ENCODE peak calls at places on chromosome 22, in eight cellular contexts. One of them, this sample, is unnamed.

GRCh38 chr22:50319503-50319951 is 7.3 kb downstream of the DENND6B start:
- DNase-seq in IMR-90: no peak
- DNase-seq in dorsolateral prefrontal cortex: no peak
- DNase-seq in neuronal stem cell: no peak
- DNase-seq in A549: no peak
- DNase-seq in keratinocyte: no peak
- DNase-seq in CD8-positive, alpha-beta memory T cell: no peak
- DNase-seq in psoas muscle: no peak
- DNase-seq in this sample: no peak

GRCh38 chr22:32053165-32053755 is 10.2 kb downstream of the SLC5A1 start:
- DNase-seq in IMR-90: no peak
- DNase-seq in dorsolateral prefrontal cortex: no peak
- DNase-seq in neuronal stem cell: no peak
- DNase-seq in A549: no peak
- DNase-seq in keratinocyte: no peak
- DNase-seq in CD8-positive, alpha-beta memory T cell: no peak
- DNase-seq in psoas muscle: no peak
- DNase-seq in this sample: no peak

GRCh38 chr22:41398921-41399320 is 17.2 kb downstream of the TEF start:
- DNase-seq in IMR-90: no peak
- DNase-seq in dorsolateral prefrontal cortex: no peak
- DNase-seq in neuronal stem cell: no peak
- DNase-seq in A549: no peak
- DNase-seq in keratinocyte: no peak
- DNase-seq in CD8-positive, alpha-beta memory T cell: no peak
- DNase-seq in psoas muscle: no peak
- DNase-seq in this sample: no peak

GRCh38 chr22:31055322-31056159 is 25.6 kb upstream of the SMTN start:
- DNase-seq in IMR-90: peak; percentile 99
- DNase-seq in dorsolateral prefrontal cortex: peak; percentile 54
- DNase-seq in neuronal stem cell: peak; percentile 26
- DNase-seq in A549: peak; percentile 92
- DNase-seq in keratinocyte: peak; percentile 81
- DNase-seq in CD8-positive, alpha-beta memory T cell: no peak
- DNase-seq in psoas muscle: peak; percentile 86
- DNase-seq in this sample: peak; percentile 99

GRCh38 chr22:37887610-37888378 is 18.3 kb upstream of the MICALL1 start:
- DNase-seq in IMR-90: peak; percentile 65
- DNase-seq in dorsolateral prefrontal cortex: no peak
- DNase-seq in neuronal stem cell: no peak
- DNase-seq in A549: no peak
- DNase-seq in keratinocyte: no peak
- DNase-seq in CD8-positive, alpha-beta memory T cell: no peak
- DNase-seq in psoas muscle: peak; percentile 31
- DNase-seq in this sample: no peak

GRCh38 chr22:40519284-40519947 is 117.1 kb downstream of the MRTFA start:
- DNase-seq in IMR-90: no peak
- DNase-seq in dorsolateral prefrontal cortex: no peak
- DNase-seq in neuronal stem cell: no peak
- DNase-seq in A549: no peak
- DNase-seq in keratinocyte: no peak
- DNase-seq in CD8-positive, alpha-beta memory T cell: no peak
- DNase-seq in psoas muscle: no peak
- DNase-seq in this sample: no peak

GRCh38 chr22:22911327-22912134 is 23.9 kb downstream of the IGLL5 start:
- DNase-seq in IMR-90: no peak
- DNase-seq in dorsolateral prefrontal cortex: no peak
- DNase-seq in neuronal stem cell: no peak
- DNase-seq in A549: no peak
- DNase-seq in keratinocyte: no peak
- DNase-seq in CD8-positive, alpha-beta memory T cell: no peak
- DNase-seq in psoas muscle: no peak
- DNase-seq in this sample: no peak

GRCh38 chr22:23904855-23905254 is 10.7 kb downstream of the MIF start:
- DNase-seq in IMR-90: no peak
- DNase-seq in dorsolateral prefrontal cortex: peak; percentile 85
- DNase-seq in neuronal stem cell: no peak
- DNase-seq in A549: no peak
- DNase-seq in keratinocyte: no peak
- DNase-seq in CD8-positive, alpha-beta memory T cell: no peak
- DNase-seq in psoas muscle: no peak
- DNase-seq in this sample: no peak

GRCh38 chr22:47589271-47590250 is 827.1 kb downstream of the TBC1D22A start:
- DNase-seq in IMR-90: no peak
- DNase-seq in dorsolateral prefrontal cortex: no peak
- DNase-seq in neuronal stem cell: no peak
- DNase-seq in A549: no peak
- DNase-seq in keratinocyte: no peak
- DNase-seq in CD8-positive, alpha-beta memory T cell: no peak
- DNase-seq in psoas muscle: no peak
- DNase-seq in this sample: no peak

GRCh38 chr22:17846326-17846992 is 72.2 kb upstream of the BID start:
- DNase-seq in IMR-90: no peak
- DNase-seq in dorsolateral prefrontal cortex: no peak
- DNase-seq in neuronal stem cell: no peak
- DNase-seq in A549: no peak
- DNase-seq in keratinocyte: no peak
- DNase-seq in CD8-positive, alpha-beta memory T cell: no peak
- DNase-seq in psoas muscle: no peak
- DNase-seq in this sample: no peak

GRCh38 chr22:49798486-49799151 is 29.1 kb downstream of the BRD1 start:
- DNase-seq in IMR-90: no peak
- DNase-seq in dorsolateral prefrontal cortex: no peak
- DNase-seq in neuronal stem cell: no peak
- DNase-seq in A549: no peak
- DNase-seq in keratinocyte: no peak
- DNase-seq in CD8-positive, alpha-beta memory T cell: no peak
- DNase-seq in psoas muscle: no peak
- DNase-seq in this sample: no peak

GRCh38 chr22:19290400-19291217 is 910 bp downstream of the CLTCL1 start:
- DNase-seq in IMR-90: no peak
- DNase-seq in dorsolateral prefrontal cortex: no peak
- DNase-seq in neuronal stem cell: no peak
- DNase-seq in A549: no peak
- DNase-seq in keratinocyte: no peak
- DNase-seq in CD8-positive, alpha-beta memory T cell: no peak
- DNase-seq in psoas muscle: no peak
- DNase-seq in this sample: no peak

GRCh38 chr22:19289475-19290161 is 1.9 kb downstream of the CLTCL1 start:
- DNase-seq in IMR-90: peak; percentile 81
- DNase-seq in dorsolateral prefrontal cortex: no peak
- DNase-seq in neuronal stem cell: no peak
- DNase-seq in A549: no peak
- DNase-seq in keratinocyte: peak; percentile 36
- DNase-seq in CD8-positive, alpha-beta memory T cell: peak; percentile 50
- DNase-seq in psoas muscle: no peak
- DNase-seq in this sample: peak; percentile 39

GRCh38 chr22:19291580-19292261 is at the start of gene CLTCL1:
- DNase-seq in IMR-90: peak; percentile 58
- DNase-seq in dorsolateral prefrontal cortex: peak; percentile 54
- DNase-seq in neuronal stem cell: peak; percentile 80
- DNase-seq in A549: peak; percentile 59
- DNase-seq in keratinocyte: no peak
- DNase-seq in CD8-positive, alpha-beta memory T cell: peak; percentile 79
- DNase-seq in psoas muscle: peak; percentile 88
- DNase-seq in this sample: no peak

GRCh38 chr22:19292262-19293230 is 1.0 kb upstream of the CLTCL1 start:
- DNase-seq in IMR-90: no peak
- DNase-seq in dorsolateral prefrontal cortex: no peak
- DNase-seq in neuronal stem cell: no peak
- DNase-seq in A549: no peak
- DNase-seq in keratinocyte: no peak
- DNase-seq in CD8-positive, alpha-beta memory T cell: peak; percentile 58
- DNase-seq in psoas muscle: peak; percentile 74
- DNase-seq in this sample: no peak

GRCh38 chr22:19291218-19291579 is 320 bp downstream of the CLTCL1 start:
- DNase-seq in IMR-90: no peak
- DNase-seq in dorsolateral prefrontal cortex: no peak
- DNase-seq in neuronal stem cell: no peak
- DNase-seq in A549: no peak
- DNase-seq in keratinocyte: no peak
- DNase-seq in CD8-positive, alpha-beta memory T cell: peak; percentile 57
- DNase-seq in psoas muscle: peak; percentile 48
- DNase-seq in this sample: no peak
- H3K27ac ChIP-seq in IMR-90: peak overlapping the region; percentile 32
- H3K27ac ChIP-seq in dorsolateral prefrontal cortex: no peak overlapping the region
- H3K27ac ChIP-seq in neuronal stem cell: no peak overlapping the region
- H3K27ac ChIP-seq in A549: peak overlapping the region; percentile 94
- H3K27ac ChIP-seq in keratinocyte: peak overlapping the region; percentile 18
- H3K27ac ChIP-seq in CD8-positive, alpha-beta memory T cell: peak overlapping the region; percentile 39
- H3K27ac ChIP-seq in psoas muscle: peak overlapping the region; percentile 97
- H3K27ac ChIP-seq in this sample: peak overlapping the region; percentile 92

GRCh38 chr22:29593923-29594322 is 9.5 kb upstream of the NF2 start:
- DNase-seq in IMR-90: no peak
- DNase-seq in dorsolateral prefrontal cortex: no peak
- DNase-seq in neuronal stem cell: no peak
- DNase-seq in A549: no peak
- DNase-seq in keratinocyte: no peak
- DNase-seq in CD8-positive, alpha-beta memory T cell: no peak
- DNase-seq in psoas muscle: no peak
- DNase-seq in this sample: no peak
- H3K27ac ChIP-seq in IMR-90: no peak overlapping the region
- H3K27ac ChIP-seq in dorsolateral prefrontal cortex: no peak overlapping the region
- H3K27ac ChIP-seq in neuronal stem cell: no peak overlapping the region
- H3K27ac ChIP-seq in A549: no peak overlapping the region
- H3K27ac ChIP-seq in keratinocyte: no peak overlapping the region
- H3K27ac ChIP-seq in CD8-positive, alpha-beta memory T cell: no peak overlapping the region
- H3K27ac ChIP-seq in psoas muscle: no peak overlapping the region
- H3K27ac ChIP-seq in this sample: no peak overlapping the region

DNA sequence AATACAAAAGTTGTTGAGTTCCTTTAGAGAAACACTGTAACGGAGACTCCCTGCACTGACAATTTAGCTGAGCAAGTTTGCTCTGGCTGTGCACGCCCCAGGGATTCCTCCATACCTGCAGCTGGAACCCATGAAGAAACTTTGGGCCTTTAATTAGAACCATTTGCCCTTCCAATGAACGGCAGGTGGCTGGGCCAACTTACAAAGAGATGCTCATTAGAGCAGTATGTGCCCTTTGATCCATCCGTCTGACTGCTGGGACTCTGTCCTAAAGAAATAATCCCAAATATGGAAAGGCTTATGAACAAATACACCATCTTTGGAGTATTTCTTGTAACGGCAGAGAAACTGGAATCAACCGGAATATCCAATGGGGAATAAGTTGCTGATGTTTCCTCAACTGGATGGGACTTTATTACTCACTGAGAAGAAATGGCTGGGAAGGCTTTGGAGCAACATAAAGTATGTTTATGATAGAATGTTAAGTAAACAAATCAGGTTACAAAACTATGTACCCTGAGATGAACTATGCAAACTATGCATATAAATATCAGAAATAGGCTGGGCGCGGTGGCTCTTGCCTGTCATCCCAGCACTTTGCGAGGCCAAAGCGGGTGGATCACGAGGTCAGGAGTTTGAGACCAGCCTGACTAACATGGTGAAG is 24.4 kb upstream of the FBLN1 start:
- DNase-seq in IMR-90: peak; percentile 96
- DNase-seq in dorsolateral prefrontal cortex: no peak
- DNase-seq in neuronal stem cell: no peak
- DNase-seq in A549: peak; percentile 55
- DNase-seq in keratinocyte: no peak
- DNase-seq in CD8-positive, alpha-beta memory T cell: no peak
- DNase-seq in psoas muscle: no peak
- DNase-seq in this sample: no peak
- H3K27ac ChIP-seq in IMR-90: peak overlapping the region; percentile 74
- H3K27ac ChIP-seq in dorsolateral prefrontal cortex: no peak overlapping the region
- H3K27ac ChIP-seq in neuronal stem cell: no peak overlapping the region
- H3K27ac ChIP-seq in A549: peak overlapping the region; percentile 36
- H3K27ac ChIP-seq in keratinocyte: no peak overlapping the region
- H3K27ac ChIP-seq in CD8-positive, alpha-beta memory T cell: no peak overlapping the region
- H3K27ac ChIP-seq in psoas muscle: no peak overlapping the region
- H3K27ac ChIP-seq in this sample: no peak overlapping the region

GRCh38 chr22:21014202-21015050 is 539 bp upstream of the P2RX6 start:
- DNase-seq in IMR-90: peak; percentile 88
- DNase-seq in dorsolateral prefrontal cortex: peak; percentile 94
- DNase-seq in neuronal stem cell: peak; percentile 95
- DNase-seq in A549: peak; percentile 74
- DNase-seq in keratinocyte: no peak
- DNase-seq in CD8-positive, alpha-beta memory T cell: peak; percentile 93
- DNase-seq in psoas muscle: peak; percentile 90
- DNase-seq in this sample: no peak

GRCh38 chr22:21012446-21013407 is 2.2 kb upstream of the P2RX6 start:
- DNase-seq in IMR-90: no peak
- DNase-seq in dorsolateral prefrontal cortex: no peak
- DNase-seq in neuronal stem cell: no peak
- DNase-seq in A549: no peak
- DNase-seq in keratinocyte: no peak
- DNase-seq in CD8-positive, alpha-beta memory T cell: no peak
- DNase-seq in psoas muscle: no peak
- DNase-seq in this sample: no peak

GRCh38 chr22:21016644-21017420 is 1.9 kb downstream of the P2RX6 start:
- DNase-seq in IMR-90: no peak
- DNase-seq in dorsolateral prefrontal cortex: no peak
- DNase-seq in neuronal stem cell: no peak
- DNase-seq in A549: no peak
- DNase-seq in keratinocyte: no peak
- DNase-seq in CD8-positive, alpha-beta memory T cell: no peak
- DNase-seq in psoas muscle: no peak
- DNase-seq in this sample: no peak

GRCh38 chr22:21013742-21014201 is 1.2 kb upstream of the P2RX6 start:
- DNase-seq in IMR-90: no peak
- DNase-seq in dorsolateral prefrontal cortex: no peak
- DNase-seq in neuronal stem cell: no peak
- DNase-seq in A549: no peak
- DNase-seq in keratinocyte: no peak
- DNase-seq in CD8-positive, alpha-beta memory T cell: no peak
- DNase-seq in psoas muscle: no peak
- DNase-seq in this sample: no peak

DNA sequence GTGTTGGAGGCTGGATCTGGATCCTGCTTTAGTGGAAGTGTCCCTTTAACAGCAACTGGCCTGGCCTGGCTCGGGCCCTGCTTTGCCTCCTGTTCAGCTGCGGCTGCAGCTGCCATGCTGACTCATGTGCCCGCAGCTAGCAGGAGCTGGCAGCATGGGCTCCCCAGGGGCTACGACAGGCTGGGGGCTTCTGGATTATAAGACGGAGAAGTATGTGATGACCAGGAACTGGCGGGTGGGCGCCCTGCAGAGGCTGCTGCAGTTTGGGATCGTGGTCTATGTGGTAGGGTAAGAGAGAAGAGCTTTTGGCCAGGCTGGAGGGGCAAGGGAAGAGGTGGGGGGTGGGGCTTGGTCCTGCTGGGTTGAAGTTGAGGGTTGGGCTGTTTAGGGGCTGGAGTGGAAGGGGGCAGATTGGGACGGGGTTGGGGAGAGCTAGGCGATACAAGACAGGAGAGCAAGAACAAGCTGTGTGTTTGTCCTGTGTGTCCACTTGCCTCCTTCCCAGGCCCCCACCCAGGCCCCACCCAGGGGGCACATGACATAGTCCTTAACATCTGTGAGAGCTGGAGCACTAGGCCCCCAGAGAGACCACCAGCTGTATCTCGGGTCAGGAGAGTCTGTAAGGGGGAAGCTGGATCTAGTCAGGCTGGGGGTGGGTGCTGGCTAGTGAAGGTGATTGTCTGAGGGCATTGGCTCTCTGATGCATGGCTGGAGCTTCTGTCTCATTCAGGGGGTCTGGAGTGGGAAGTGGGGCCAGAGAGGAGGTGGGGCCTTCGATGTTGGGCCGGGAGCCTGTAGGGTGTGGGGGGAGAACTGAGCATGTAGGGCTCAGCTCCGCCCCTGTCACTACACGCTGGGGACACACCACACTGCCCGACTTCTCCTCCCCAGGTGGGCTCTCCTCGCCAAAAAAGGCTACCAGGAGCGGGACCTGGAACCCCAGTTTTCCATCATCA is at the start of gene P2RX6:
- DNase-seq in IMR-90: peak; percentile 13
- DNase-seq in dorsolateral prefrontal cortex: peak; percentile 56
- DNase-seq in neuronal stem cell: no peak
- DNase-seq in A549: no peak
- DNase-seq in keratinocyte: no peak
- DNase-seq in CD8-positive, alpha-beta memory T cell: no peak
- DNase-seq in psoas muscle: peak; percentile 70
- DNase-seq in this sample: no peak
- H3K27ac ChIP-seq in IMR-90: peak within 1 kb of the TSS; percentile 88
- H3K27ac ChIP-seq in dorsolateral prefrontal cortex: peak within 1 kb of the TSS; percentile 74
- H3K27ac ChIP-seq in neuronal stem cell: peak within 1 kb of the TSS; percentile 93
- H3K27ac ChIP-seq in A549: peak within 1 kb of the TSS; percentile 68
- H3K27ac ChIP-seq in keratinocyte: peak within 1 kb of the TSS; percentile 49
- H3K27ac ChIP-seq in CD8-positive, alpha-beta memory T cell: peak within 1 kb of the TSS; percentile 90
- H3K27ac ChIP-seq in psoas muscle: peak within 1 kb of the TSS; percentile 85
- H3K27ac ChIP-seq in this sample: no peak within 1 kb of the TSS

This sample was measured in epithelial cell of prostate.